ENCODE peak calls at places on chromosomes 7 and 10, in eight cellular contexts. One of them, this sample, is unnamed.

GRCh38 chr7:98294798-98295382 is 13.4 kb downstream of the BRI3 start:
- DNase-seq in epithelial cell of esophagus: peak; percentile 77
- DNase-seq in osteocyte: no peak
- DNase-seq in T-cell: no peak
- DNase-seq in GOT3: no peak
- DNase-seq in stimulated activated CD8-positive, alpha-beta memory T cell treated with anti-CD3 and anti-CD28 coated beads, Interleukin-7, amount 100 ng/mL, for 24 hours: no peak
- DNase-seq in LHCN-M2: peak; percentile 49
- DNase-seq in SK-N-MC: no peak
- DNase-seq in this sample: no peak

GRCh38 chr10:73529089-73529832 is 33.4 kb upstream of the PPP3CB start:
- DNase-seq in stimulated activated CD8-positive, alpha-beta memory T cell treated with anti-CD3 and anti-CD28 coated beads, Interleukin-7, amount 100 ng/mL, for 24 hours: no peak
- DNase-seq in GOT3: no peak
- DNase-seq in LHCN-M2: peak; percentile 73
- DNase-seq in T-cell: peak; percentile 18
- DNase-seq in epithelial cell of esophagus: peak; percentile 77
- DNase-seq in SK-N-MC: peak; percentile 12
- DNase-seq in osteocyte: no peak
- DNase-seq in this sample: peak; percentile 73

GRCh38 chr10:106609466-106609865 is 555.0 kb downstream of the SORCS1 start:
- DNase-seq in epithelial cell of esophagus: peak; percentile 74
- DNase-seq in osteocyte: no peak
- DNase-seq in SK-N-MC: no peak
- DNase-seq in stimulated activated CD8-positive, alpha-beta memory T cell treated with anti-CD3 and anti-CD28 coated beads, Interleukin-7, amount 100 ng/mL, for 24 hours: no peak
- DNase-seq in T-cell: no peak
- DNase-seq in LHCN-M2: no peak
- DNase-seq in GOT3: no peak
- DNase-seq in this sample: no peak

GRCh38 chr10:127228195-127228785 is 31.9 kb upstream of the INSYN2A start:
- DNase-seq in stimulated activated CD8-positive, alpha-beta memory T cell treated with anti-CD3 and anti-CD28 coated beads, Interleukin-7, amount 100 ng/mL, for 24 hours: no peak
- DNase-seq in LHCN-M2: no peak
- DNase-seq in T-cell: no peak
- DNase-seq in epithelial cell of esophagus: no peak
- DNase-seq in GOT3: no peak
- DNase-seq in SK-N-MC: no peak
- DNase-seq in osteocyte: no peak
- DNase-seq in this sample: no peak

GRCh38 chr10:110510730-110511129 is 13.0 kb downstream of the DUSP5 start:
- DNase-seq in T-cell: no peak
- DNase-seq in GOT3: no peak
- DNase-seq in LHCN-M2: no peak
- DNase-seq in stimulated activated CD8-positive, alpha-beta memory T cell treated with anti-CD3 and anti-CD28 coated beads, Interleukin-7, amount 100 ng/mL, for 24 hours: no peak
- DNase-seq in epithelial cell of esophagus: no peak
- DNase-seq in osteocyte: no peak
- DNase-seq in SK-N-MC: no peak
- DNase-seq in this sample: no peak

GRCh38 chr7:135733603-135734342 is 5.8 kb upstream of the SLC13A4 start:
- DNase-seq in stimulated activated CD8-positive, alpha-beta memory T cell treated with anti-CD3 and anti-CD28 coated beads, Interleukin-7, amount 100 ng/mL, for 24 hours: no peak
- DNase-seq in SK-N-MC: no peak
- DNase-seq in epithelial cell of esophagus: no peak
- DNase-seq in LHCN-M2: no peak
- DNase-seq in GOT3: no peak
- DNase-seq in osteocyte: no peak
- DNase-seq in T-cell: no peak
- DNase-seq in this sample: no peak

GRCh38 chr7:35605760-35606159 is 89.2 kb downstream of the HERPUD2 start:
- DNase-seq in SK-N-MC: no peak
- DNase-seq in osteocyte: no peak
- DNase-seq in epithelial cell of esophagus: peak; percentile 27
- DNase-seq in LHCN-M2: peak; percentile 88
- DNase-seq in T-cell: no peak
- DNase-seq in GOT3: peak; percentile 52
- DNase-seq in stimulated activated CD8-positive, alpha-beta memory T cell treated with anti-CD3 and anti-CD28 coated beads, Interleukin-7, amount 100 ng/mL, for 24 hours: no peak
- DNase-seq in this sample: no peak

GRCh38 chr10:64059884-64060283 is 538.7 kb downstream of the REEP3 start:
- DNase-seq in SK-N-MC: no peak
- DNase-seq in GOT3: no peak
- DNase-seq in T-cell: no peak
- DNase-seq in epithelial cell of esophagus: no peak
- DNase-seq in osteocyte: no peak
- DNase-seq in LHCN-M2: no peak
- DNase-seq in stimulated activated CD8-positive, alpha-beta memory T cell treated with anti-CD3 and anti-CD28 coated beads, Interleukin-7, amount 100 ng/mL, for 24 hours: no peak
- DNase-seq in this sample: no peak

GRCh38 chr7:93298671-93299070 is 66.5 kb downstream of the VPS50 start:
- DNase-seq in T-cell: no peak
- DNase-seq in GOT3: no peak
- DNase-seq in SK-N-MC: no peak
- DNase-seq in osteocyte: no peak
- DNase-seq in epithelial cell of esophagus: no peak
- DNase-seq in stimulated activated CD8-positive, alpha-beta memory T cell treated with anti-CD3 and anti-CD28 coated beads, Interleukin-7, amount 100 ng/mL, for 24 hours: no peak
- DNase-seq in LHCN-M2: peak; percentile 58
- DNase-seq in this sample: no peak

GRCh38 chr7:96663871-96664445 is 45.7 kb downstream of the SEM1 start:
- DNase-seq in LHCN-M2: no peak
- DNase-seq in osteocyte: no peak
- DNase-seq in T-cell: no peak
- DNase-seq in epithelial cell of esophagus: no peak
- DNase-seq in stimulated activated CD8-positive, alpha-beta memory T cell treated with anti-CD3 and anti-CD28 coated beads, Interleukin-7, amount 100 ng/mL, for 24 hours: no peak
- DNase-seq in GOT3: no peak
- DNase-seq in SK-N-MC: no peak
- DNase-seq in this sample: no peak

GRCh38 chr7:147023390-147023914 is 906.9 kb downstream of the CNTNAP2 start:
- DNase-seq in T-cell: no peak
- DNase-seq in SK-N-MC: no peak
- DNase-seq in LHCN-M2: no peak
- DNase-seq in osteocyte: no peak
- DNase-seq in stimulated activated CD8-positive, alpha-beta memory T cell treated with anti-CD3 and anti-CD28 coated beads, Interleukin-7, amount 100 ng/mL, for 24 hours: no peak
- DNase-seq in epithelial cell of esophagus: no peak
- DNase-seq in GOT3: no peak
- DNase-seq in this sample: no peak

GRCh38 chr7:130140551-130141160 is 64.5 kb downstream of the TMEM209 start:
- DNase-seq in osteocyte: peak; percentile 84
- DNase-seq in stimulated activated CD8-positive, alpha-beta memory T cell treated with anti-CD3 and anti-CD28 coated beads, Interleukin-7, amount 100 ng/mL, for 24 hours: no peak
- DNase-seq in LHCN-M2: no peak
- DNase-seq in GOT3: no peak
- DNase-seq in SK-N-MC: no peak
- DNase-seq in T-cell: no peak
- DNase-seq in epithelial cell of esophagus: no peak
- DNase-seq in this sample: no peak

GRCh38 chr10:89242840-89243586 is 8.6 kb downstream of the LIPA start:
- DNase-seq in osteocyte: no peak
- DNase-seq in epithelial cell of esophagus: no peak
- DNase-seq in SK-N-MC: no peak
- DNase-seq in T-cell: no peak
- DNase-seq in LHCN-M2: no peak
- DNase-seq in GOT3: no peak
- DNase-seq in stimulated activated CD8-positive, alpha-beta memory T cell treated with anti-CD3 and anti-CD28 coated beads, Interleukin-7, amount 100 ng/mL, for 24 hours: no peak
- DNase-seq in this sample: no peak

GRCh38 chr10:91137822-91138221 is 82.6 kb upstream of the PCGF5 start:
- DNase-seq in LHCN-M2: no peak
- DNase-seq in GOT3: no peak
- DNase-seq in osteocyte: no peak
- DNase-seq in SK-N-MC: no peak
- DNase-seq in stimulated activated CD8-positive, alpha-beta memory T cell treated with anti-CD3 and anti-CD28 coated beads, Interleukin-7, amount 100 ng/mL, for 24 hours: no peak
- DNase-seq in epithelial cell of esophagus: no peak
- DNase-seq in T-cell: no peak
- DNase-seq in this sample: no peak

GRCh38 chr7:43956022-43956421 is 29.8 kb downstream of the UBE2D4 start:
- DNase-seq in LHCN-M2: no peak
- DNase-seq in osteocyte: no peak
- DNase-seq in stimulated activated CD8-positive, alpha-beta memory T cell treated with anti-CD3 and anti-CD28 coated beads, Interleukin-7, amount 100 ng/mL, for 24 hours: no peak
- DNase-seq in epithelial cell of esophagus: no peak
- DNase-seq in T-cell: no peak
- DNase-seq in GOT3: no peak
- DNase-seq in SK-N-MC: no peak
- DNase-seq in this sample: no peak

GRCh38 chr7:18191329-18191728 is 163.7 kb upstream of the PRPS1L1 start:
- DNase-seq in epithelial cell of esophagus: no peak
- DNase-seq in T-cell: no peak
- DNase-seq in GOT3: no peak
- DNase-seq in SK-N-MC: no peak
- DNase-seq in stimulated activated CD8-positive, alpha-beta memory T cell treated with anti-CD3 and anti-CD28 coated beads, Interleukin-7, amount 100 ng/mL, for 24 hours: no peak
- DNase-seq in osteocyte: no peak
- DNase-seq in LHCN-M2: no peak
- DNase-seq in this sample: no peak

GRCh38 chr10:52999258-52999657 is 226.7 kb upstream of the MBL2 start:
- DNase-seq in SK-N-MC: no peak
- DNase-seq in LHCN-M2: no peak
- DNase-seq in epithelial cell of esophagus: no peak
- DNase-seq in GOT3: no peak
- DNase-seq in osteocyte: no peak
- DNase-seq in T-cell: no peak
- DNase-seq in stimulated activated CD8-positive, alpha-beta memory T cell treated with anti-CD3 and anti-CD28 coated beads, Interleukin-7, amount 100 ng/mL, for 24 hours: no peak
- DNase-seq in this sample: no peak

GRCh38 chr10:132774905-132775863 is 10.8 kb downstream of the NKX6-2 start:
- DNase-seq in T-cell: no peak
- DNase-seq in GOT3: no peak
- DNase-seq in osteocyte: no peak
- DNase-seq in stimulated activated CD8-positive, alpha-beta memory T cell treated with anti-CD3 and anti-CD28 coated beads, Interleukin-7, amount 100 ng/mL, for 24 hours: no peak
- DNase-seq in epithelial cell of esophagus: no peak
- DNase-seq in SK-N-MC: no peak
- DNase-seq in LHCN-M2: no peak
- DNase-seq in this sample: no peak

GRCh38 chr7:6221340-6222319 is 50.8 kb downstream of the CYTH3 start:
- DNase-seq in epithelial cell of esophagus: no peak
- DNase-seq in GOT3: no peak
- DNase-seq in LHCN-M2: no peak
- DNase-seq in stimulated activated CD8-positive, alpha-beta memory T cell treated with anti-CD3 and anti-CD28 coated beads, Interleukin-7, amount 100 ng/mL, for 24 hours: no peak
- DNase-seq in T-cell: peak; percentile 20
- DNase-seq in osteocyte: no peak
- DNase-seq in SK-N-MC: no peak
- DNase-seq in this sample: peak; percentile 74

GRCh38 chr10:59865101-59865500 is 41.3 kb downstream of the CCDC6 start:
- DNase-seq in epithelial cell of esophagus: peak; percentile 84
- DNase-seq in T-cell: no peak
- DNase-seq in LHCN-M2: no peak
- DNase-seq in osteocyte: no peak
- DNase-seq in stimulated activated CD8-positive, alpha-beta memory T cell treated with anti-CD3 and anti-CD28 coated beads, Interleukin-7, amount 100 ng/mL, for 24 hours: no peak
- DNase-seq in GOT3: no peak
- DNase-seq in SK-N-MC: no peak
- DNase-seq in this sample: peak; percentile 21

GRCh38 chr10:112911196-112911595 is 38.9 kb upstream of the TCF7L2 start:
- DNase-seq in SK-N-MC: no peak
- DNase-seq in stimulated activated CD8-positive, alpha-beta memory T cell treated with anti-CD3 and anti-CD28 coated beads, Interleukin-7, amount 100 ng/mL, for 24 hours: no peak
- DNase-seq in osteocyte: no peak
- DNase-seq in LHCN-M2: no peak
- DNase-seq in epithelial cell of esophagus: no peak
- DNase-seq in T-cell: no peak
- DNase-seq in GOT3: no peak
- DNase-seq in this sample: no peak

GRCh38 chr7:44050121-44050914 is 5.8 kb downstream of the DBNL start:
- DNase-seq in epithelial cell of esophagus: no peak
- DNase-seq in SK-N-MC: no peak
- DNase-seq in osteocyte: no peak
- DNase-seq in T-cell: no peak
- DNase-seq in stimulated activated CD8-positive, alpha-beta memory T cell treated with anti-CD3 and anti-CD28 coated beads, Interleukin-7, amount 100 ng/mL, for 24 hours: no peak
- DNase-seq in LHCN-M2: no peak
- DNase-seq in GOT3: no peak
- DNase-seq in this sample: no peak

GRCh38 chr7:935321-936130 is 19.0 kb downstream of the ADAP1 start:
- DNase-seq in epithelial cell of esophagus: no peak
- DNase-seq in T-cell: no peak
- DNase-seq in LHCN-M2: no peak
- DNase-seq in osteocyte: no peak
- DNase-seq in GOT3: no peak
- DNase-seq in stimulated activated CD8-positive, alpha-beta memory T cell treated with anti-CD3 and anti-CD28 coated beads, Interleukin-7, amount 100 ng/mL, for 24 hours: no peak
- DNase-seq in SK-N-MC: no peak
- DNase-seq in this sample: no peak

GRCh38 chr10:111354859-111355258 is 278.0 kb downstream of the ADRA2A start:
- DNase-seq in osteocyte: no peak
- DNase-seq in epithelial cell of esophagus: no peak
- DNase-seq in SK-N-MC: no peak
- DNase-seq in T-cell: no peak
- DNase-seq in stimulated activated CD8-positive, alpha-beta memory T cell treated with anti-CD3 and anti-CD28 coated beads, Interleukin-7, amount 100 ng/mL, for 24 hours: no peak
- DNase-seq in LHCN-M2: no peak
- DNase-seq in GOT3: no peak
- DNase-seq in this sample: no peak

GRCh38 chr7:33044986-33045385 is 17.6 kb downstream of the NT5C3A start:
- DNase-seq in SK-N-MC: no peak
- DNase-seq in GOT3: no peak
- DNase-seq in epithelial cell of esophagus: peak; percentile 66
- DNase-seq in LHCN-M2: no peak
- DNase-seq in T-cell: no peak
- DNase-seq in osteocyte: no peak
- DNase-seq in stimulated activated CD8-positive, alpha-beta memory T cell treated with anti-CD3 and anti-CD28 coated beads, Interleukin-7, amount 100 ng/mL, for 24 hours: no peak
- DNase-seq in this sample: no peak

GRCh38 chr10:20144268-20144667 is 328.0 kb downstream of the PLXDC2 start:
- DNase-seq in GOT3: no peak
- DNase-seq in stimulated activated CD8-positive, alpha-beta memory T cell treated with anti-CD3 and anti-CD28 coated beads, Interleukin-7, amount 100 ng/mL, for 24 hours: no peak
- DNase-seq in T-cell: no peak
- DNase-seq in SK-N-MC: no peak
- DNase-seq in LHCN-M2: no peak
- DNase-seq in epithelial cell of esophagus: peak; percentile 49
- DNase-seq in osteocyte: no peak
- DNase-seq in this sample: no peak

GRCh38 chr10:66837335-66837734 is 88.5 kb upstream of the LRRTM3 start:
- DNase-seq in epithelial cell of esophagus: no peak
- DNase-seq in stimulated activated CD8-positive, alpha-beta memory T cell treated with anti-CD3 and anti-CD28 coated beads, Interleukin-7, amount 100 ng/mL, for 24 hours: no peak
- DNase-seq in osteocyte: no peak
- DNase-seq in T-cell: no peak
- DNase-seq in LHCN-M2: no peak
- DNase-seq in GOT3: no peak
- DNase-seq in SK-N-MC: peak; percentile 2
- DNase-seq in this sample: no peak

GRCh38 chr10:71031601-71032000 is 143.2 kb upstream of the PCBD1 start:
- DNase-seq in GOT3: no peak
- DNase-seq in stimulated activated CD8-positive, alpha-beta memory T cell treated with anti-CD3 and anti-CD28 coated beads, Interleukin-7, amount 100 ng/mL, for 24 hours: no peak
- DNase-seq in SK-N-MC: no peak
- DNase-seq in osteocyte: no peak
- DNase-seq in epithelial cell of esophagus: no peak
- DNase-seq in LHCN-M2: peak; percentile 31
- DNase-seq in T-cell: no peak
- DNase-seq in this sample: no peak

GRCh38 chr7:107810626-107811025 is 7.6 kb upstream of the SLC26A3 start:
- DNase-seq in epithelial cell of esophagus: no peak
- DNase-seq in GOT3: no peak
- DNase-seq in osteocyte: no peak
- DNase-seq in T-cell: no peak
- DNase-seq in SK-N-MC: no peak
- DNase-seq in stimulated activated CD8-positive, alpha-beta memory T cell treated with anti-CD3 and anti-CD28 coated beads, Interleukin-7, amount 100 ng/mL, for 24 hours: no peak
- DNase-seq in LHCN-M2: no peak
- DNase-seq in this sample: no peak

GRCh38 chr10:19702215-19702614 is 114.0 kb upstream of the PLXDC2 start:
- DNase-seq in osteocyte: no peak
- DNase-seq in T-cell: no peak
- DNase-seq in epithelial cell of esophagus: peak; percentile 54
- DNase-seq in LHCN-M2: peak; percentile 90
- DNase-seq in GOT3: no peak
- DNase-seq in stimulated activated CD8-positive, alpha-beta memory T cell treated with anti-CD3 and anti-CD28 coated beads, Interleukin-7, amount 100 ng/mL, for 24 hours: no peak
- DNase-seq in SK-N-MC: no peak
- DNase-seq in this sample: no peak

This sample was measured in immature natural killer cell.